ENCODE peak calls at places on chromosomes 7 and 10, in ten cellular contexts. Q, K, A, V, N, H, O, S, Y and D are unnamed samples. For H3K4me1, the result is how much of the 10 kb centered on the place peaks cover.

GRCh38 chr10:132708441-132708840 is 77.5 kb downstream of the NKX6-2 start:
- DNase-seq in Q (no peak), Y (no peak), O (peak), S (no peak), A (no peak), H (no peak), K (no peak), V (peak), N (no peak), D (no peak)

GRCh38 chr7:2180081-2180480 is 52.7 kb downstream of the MAD1L1 start:
- DNase-seq in S (no peak), K (no peak), Y (no peak), N (no peak), Q (no peak), V (no peak), A (no peak), H (no peak), O (no peak), D (no peak)

GRCh38 chr7:36005286-36005685 is 147.8 kb upstream of the EEPD1 start:
- DNase-seq in Q (no peak), K (no peak), Y (no peak), S (no peak), O (no peak), V (no peak), N (no peak), H (no peak), A (no peak), D (no peak)

GRCh38 chr7:4849390-4849789 is 12.4 kb downstream of the PAPOLB start:
- DNase-seq in N (peak), Q (no peak), O (no peak), S (no peak), H (no peak), K (no peak), V (no peak), A (peak), Y (no peak), D (no peak)

GRCh38 chr10:69769395-69769989 is 32.2 kb upstream of the COL13A1 start:
- DNase-seq in Y (no peak), K (peak), S (no peak), N (no peak), V (peak), Q (no peak), H (no peak), O (peak), A (peak), D (no peak)

GRCh38 chr7:38728145-38728544 is 97.0 kb upstream of the AMPH start:
- DNase-seq in V (no peak), Y (no peak), H (no peak), K (no peak), N (no peak), S (no peak), A (peak), O (no peak), Q (no peak), D (no peak)

GRCh38 chr7:149284343-149284742 is 22.3 kb downstream of the ZNF783 start:
- DNase-seq in S (no peak), O (no peak), K (peak), N (no peak), A (no peak), H (no peak), Y (no peak), Q (no peak), V (no peak), D (peak)

GRCh38 chr7:131950758-131951157 is 394.3 kb upstream of the PODXL start:
- DNase-seq in A (no peak), V (no peak), N (no peak), O (no peak), Y (no peak), Q (no peak), H (no peak), S (no peak), K (no peak), D (no peak)

GRCh38 chr7:100122067-100122466 is 2.6 kb downstream of the CNPY4 start:
- DNase-seq in Y (no peak), N (no peak), H (peak), S (peak), A (no peak), O (no peak), V (no peak), K (no peak), Q (no peak), D (no peak)

GRCh38 chr10:131843881-131844284 is 56.9 kb upstream of the PPP2R2D start:
- DNase-seq in Q (no peak), S (no peak), N (no peak), A (no peak), H (no peak), K (no peak), Y (no peak), V (peak), O (peak), D (no peak)

GRCh38 chr10:133391761-133392518 is 2.0 kb upstream of the MTG1 start:
- DNase-seq in O (no peak), K (no peak), A (no peak), S (no peak), H (no peak), V (no peak), N (no peak), Q (no peak), Y (no peak), D (no peak)

GRCh38 chr7:29319719-29320521 is 125.3 kb downstream of the CHN2 start:
- DNase-seq in Y (no peak), Q (no peak), H (no peak), S (no peak), A (no peak), O (peak), K (no peak), V (peak), N (peak), D (no peak)

GRCh38 chr10:124650263-124650662 is 93.9 kb downstream of the FAM53B start:
- DNase-seq in O (no peak), V (no peak), K (no peak), Y (no peak), H (no peak), S (no peak), Q (no peak), N (no peak), A (no peak), D (no peak)
- H3K4me1 ChIP-seq in O (under half), V (under half), K (under half), Y (half or more), H (under half), S (under half), Q (half or more), N (under half), A (under half), D (half or more)

GRCh38 chr10:126147866-126148578 is 240.3 kb downstream of the ADAM12 start:
- DNase-seq in V (no peak), Y (no peak), O (no peak), A (peak), N (no peak), K (no peak), H (peak), Q (no peak), S (no peak), D (no peak)
- H3K27ac ChIP-seq in V (no peak), Y (no peak), O (peak), A (peak), N (no peak), K (no peak), H (no peak), Q (no peak), S (peak), D (no peak)

DNA sequence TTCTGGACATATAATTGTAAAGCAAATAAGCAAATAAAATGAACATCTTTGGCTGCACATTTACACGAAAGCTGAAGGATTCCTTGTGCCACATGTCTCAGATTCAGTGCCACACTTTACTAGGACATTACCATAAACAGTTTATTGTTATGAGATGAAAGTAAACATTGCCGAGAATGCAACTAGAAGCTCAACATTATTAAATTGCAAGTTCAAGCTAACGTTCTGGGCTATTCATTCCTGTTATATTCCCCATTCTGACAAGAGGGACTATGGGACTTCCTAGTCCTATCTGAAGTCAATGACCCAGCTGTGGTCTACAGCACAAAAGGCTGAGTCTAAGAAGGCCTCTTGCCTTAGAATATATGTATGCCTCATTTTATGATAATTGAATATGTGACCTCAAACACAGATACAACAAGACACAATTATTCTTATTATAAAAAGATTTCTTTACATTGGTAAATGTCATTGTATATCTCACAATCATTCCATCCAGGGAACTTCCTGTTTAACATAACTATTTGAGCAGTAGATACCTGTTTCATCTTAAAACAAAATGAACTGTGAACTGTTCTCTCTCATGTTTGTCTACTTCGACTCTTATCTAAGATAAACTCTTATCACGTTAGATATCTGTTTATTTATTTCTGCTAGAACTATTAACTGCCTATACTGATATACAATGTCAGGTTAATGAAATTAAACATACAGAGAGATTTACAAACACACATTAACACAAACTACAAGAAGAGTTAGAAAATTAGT is 20.3 kb downstream of the ANK3 start:
- DNase-seq in K (no peak), V (no peak), Y (no peak), N (no peak), S (no peak), A (no peak), H (no peak), Q (no peak), O (no peak), D (no peak)
- H3K4me3 ChIP-seq in K (no peak), V (no peak), Y (no peak), N (no peak), S (no peak), A (no peak), H (no peak), Q (no peak), O (no peak), D (no peak)

GRCh38 chr7:134781171-134781570 is 1.7 kb downstream of the CALD1 start:
- DNase-seq in Q (no peak), H (no peak), S (no peak), N (peak), V (no peak), O (no peak), K (no peak), Y (no peak), A (no peak), D (no peak)
- H3K4me1 ChIP-seq in Q (under half), H (under half), S (under half), N (under half), V (under half), O (under half), K (under half), Y (under half), A (under half), D (under half)

GRCh38 chr7:158649279-158649678 is 55.3 kb downstream of the NCAPG2 start:
- DNase-seq in S (no peak), N (peak), Y (no peak), A (peak), O (no peak), H (no peak), V (no peak), Q (no peak), K (no peak), D (no peak)
- H3K27ac ChIP-seq in S (no peak), N (peak), Y (no peak), A (peak), O (no peak), H (no peak), V (no peak), Q (no peak), K (no peak), D (no peak)

GRCh38 chr10:5449823-5450222 is 37.5 kb downstream of the NET1 start:
- DNase-seq in Q (no peak), S (no peak), N (no peak), O (no peak), A (peak), H (no peak), V (no peak), Y (no peak), K (no peak), D (no peak)
- H3K4me3 ChIP-seq in Q (peak), S (peak), N (peak), O (no peak), A (peak), H (peak), V (peak), Y (peak), K (no peak), D (no peak)

DNA sequence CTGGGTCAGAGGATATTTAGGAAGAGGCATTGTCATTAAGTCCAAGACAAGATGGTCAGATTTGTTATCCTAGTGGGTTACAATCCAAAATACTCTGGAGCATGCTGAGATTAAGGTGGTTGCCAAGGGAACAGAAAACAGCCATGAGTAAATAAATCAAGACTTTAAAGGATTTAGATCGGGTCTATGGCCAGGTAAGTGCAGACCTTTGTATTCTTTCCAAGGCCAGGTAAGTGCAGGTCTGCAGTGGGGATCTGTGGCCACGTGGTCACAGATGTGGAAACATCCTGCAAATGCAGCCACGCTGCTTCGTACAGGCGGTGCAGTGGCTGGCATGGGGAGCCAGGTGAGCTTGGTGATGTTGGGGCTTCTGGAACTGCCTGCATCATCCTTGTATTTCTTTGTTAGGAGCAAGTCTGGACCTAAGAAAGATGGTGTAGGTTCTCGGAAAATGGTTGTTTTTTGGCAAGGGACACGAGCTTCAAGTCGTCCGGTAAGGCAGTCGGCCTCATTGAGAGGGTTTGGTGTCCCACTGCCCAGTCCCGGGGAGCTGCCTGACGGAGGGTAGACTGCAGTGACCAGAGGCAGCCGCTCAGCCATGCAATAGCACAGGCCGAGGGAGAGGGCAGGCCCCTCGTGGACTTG is 21.8 kb downstream of the ZNF775 start:
- DNase-seq in H (no peak), K (peak), O (peak), V (no peak), S (no peak), Q (no peak), Y (no peak), N (no peak), A (no peak), D (no peak)
- H3K4me1 ChIP-seq in H (under half), K (under half), O (under half), V (under half), S (under half), Q (under half), Y (under half), N (under half), A (under half), D (under half)